ENCODE peak calls at places on chromosomes 2 and 18, in seven cellular contexts. One of them, this sample, is unnamed.

GRCh38 chr2:123380536-123380935 is 644.6 kb upstream of the CNTNAP5 start:
- DNase-seq in right lobe of liver: no peak
- DNase-seq in PC-9: no peak
- DNase-seq in adrenal gland: no peak
- DNase-seq in tibial nerve: no peak
- DNase-seq in small intestine: no peak
- DNase-seq in hepatocyte: no peak
- DNase-seq in this sample: no peak

GRCh38 chr2:37858197-37858711 is 66.8 kb upstream of the RMDN2 start:
- DNase-seq in adrenal gland: no peak
- DNase-seq in small intestine: no peak
- DNase-seq in right lobe of liver: no peak
- DNase-seq in hepatocyte: no peak
- DNase-seq in tibial nerve: no peak
- DNase-seq in PC-9: no peak
- DNase-seq in this sample: peak; percentile 15

GRCh38 chr18:70991577-70991976 is 702.7 kb downstream of the SOCS6 start:
- DNase-seq in adrenal gland: no peak
- DNase-seq in PC-9: no peak
- DNase-seq in tibial nerve: no peak
- DNase-seq in small intestine: no peak
- DNase-seq in hepatocyte: no peak
- DNase-seq in right lobe of liver: no peak
- DNase-seq in this sample: no peak

GRCh38 chr2:181104512-181105121 is 124.2 kb downstream of the UBE2E3 start:
- DNase-seq in adrenal gland: no peak
- DNase-seq in small intestine: peak; percentile 39
- DNase-seq in right lobe of liver: no peak
- DNase-seq in hepatocyte: peak; percentile 65
- DNase-seq in PC-9: peak; percentile 28
- DNase-seq in tibial nerve: no peak
- DNase-seq in this sample: peak; percentile 11

GRCh38 chr2:143575340-143575739 is 446.1 kb downstream of the ARHGAP15 start:
- DNase-seq in tibial nerve: no peak
- DNase-seq in small intestine: peak; percentile 5
- DNase-seq in right lobe of liver: no peak
- DNase-seq in PC-9: no peak
- DNase-seq in adrenal gland: no peak
- DNase-seq in hepatocyte: no peak
- DNase-seq in this sample: no peak

GRCh38 chr2:114056294-114057143 is 166.6 kb downstream of the ACTR3 start:
- DNase-seq in small intestine: no peak
- DNase-seq in right lobe of liver: no peak
- DNase-seq in adrenal gland: no peak
- DNase-seq in hepatocyte: no peak
- DNase-seq in PC-9: no peak
- DNase-seq in tibial nerve: no peak
- DNase-seq in this sample: no peak

GRCh38 chr2:74278694-74279093 is 64.5 kb downstream of the SLC4A5 start:
- DNase-seq in PC-9: no peak
- DNase-seq in small intestine: no peak
- DNase-seq in adrenal gland: no peak
- DNase-seq in hepatocyte: no peak
- DNase-seq in tibial nerve: no peak
- DNase-seq in right lobe of liver: no peak
- DNase-seq in this sample: no peak

GRCh38 chr2:100757621-100758394 is 62.1 kb upstream of the NPAS2 start:
- DNase-seq in right lobe of liver: no peak
- DNase-seq in small intestine: peak; percentile 12
- DNase-seq in adrenal gland: peak; percentile 27
- DNase-seq in tibial nerve: no peak
- DNase-seq in PC-9: no peak
- DNase-seq in hepatocyte: peak; percentile 62
- DNase-seq in this sample: no peak

GRCh38 chr2:20622731-20623130 is 28.2 kb downstream of the HS1BP3 start:
- DNase-seq in small intestine: no peak
- DNase-seq in hepatocyte: no peak
- DNase-seq in PC-9: peak; percentile 30
- DNase-seq in adrenal gland: peak; percentile 97
- DNase-seq in right lobe of liver: peak; percentile 28
- DNase-seq in tibial nerve: no peak
- DNase-seq in this sample: peak; percentile 6

GRCh38 chr2:182589121-182589520 is 126.9 kb upstream of the DNAJC10 start:
- DNase-seq in adrenal gland: no peak
- DNase-seq in PC-9: no peak
- DNase-seq in hepatocyte: no peak
- DNase-seq in tibial nerve: no peak
- DNase-seq in right lobe of liver: no peak
- DNase-seq in small intestine: no peak
- DNase-seq in this sample: no peak

GRCh38 chr2:152301131-152301530 is 33.8 kb upstream of the FMNL2 start:
- DNase-seq in right lobe of liver: no peak
- DNase-seq in hepatocyte: no peak
- DNase-seq in small intestine: no peak
- DNase-seq in PC-9: no peak
- DNase-seq in adrenal gland: no peak
- DNase-seq in tibial nerve: no peak
- DNase-seq in this sample: no peak

GRCh38 chr2:240930096-240930630 is 24.0 kb downstream of the CROCC2 start:
- DNase-seq in hepatocyte: no peak
- DNase-seq in PC-9: no peak
- DNase-seq in right lobe of liver: peak; percentile 42
- DNase-seq in tibial nerve: no peak
- DNase-seq in small intestine: no peak
- DNase-seq in adrenal gland: no peak
- DNase-seq in this sample: peak; percentile 2

GRCh38 chr2:203328735-203329549 is 748 bp downstream of the ABI2 start:
- DNase-seq in hepatocyte: peak; percentile 75
- DNase-seq in adrenal gland: peak; percentile 23
- DNase-seq in tibial nerve: no peak
- DNase-seq in small intestine: peak; percentile 9
- DNase-seq in PC-9: peak; percentile 33
- DNase-seq in right lobe of liver: peak; percentile 56
- DNase-seq in this sample: peak; percentile 30

GRCh38 chr18:58314284-58314683 is 270.3 kb downstream of the NEDD4L start:
- DNase-seq in tibial nerve: peak; percentile 32
- DNase-seq in adrenal gland: peak; percentile 95
- DNase-seq in hepatocyte: peak; percentile 80
- DNase-seq in small intestine: peak; percentile 72
- DNase-seq in PC-9: peak; percentile 31
- DNase-seq in right lobe of liver: peak; percentile 69
- DNase-seq in this sample: peak; percentile 37

GRCh38 chr18:8787764-8788163 is 82.4 kb downstream of the MTCL1 start:
- DNase-seq in small intestine: no peak
- DNase-seq in hepatocyte: no peak
- DNase-seq in right lobe of liver: no peak
- DNase-seq in tibial nerve: no peak
- DNase-seq in adrenal gland: no peak
- DNase-seq in PC-9: no peak
- DNase-seq in this sample: no peak

GRCh38 chr2:150486539-150487484 is 655 bp downstream of the RND3 start:
- DNase-seq in small intestine: peak; percentile 67
- DNase-seq in hepatocyte: peak; percentile 51
- DNase-seq in tibial nerve: peak; percentile 18
- DNase-seq in PC-9: no peak
- DNase-seq in right lobe of liver: no peak
- DNase-seq in adrenal gland: peak; percentile 52
- DNase-seq in this sample: peak; percentile 54

GRCh38 chr2:225764346-225764745 is 364.8 kb downstream of the NYAP2 start:
- DNase-seq in hepatocyte: no peak
- DNase-seq in adrenal gland: no peak
- DNase-seq in right lobe of liver: no peak
- DNase-seq in PC-9: no peak
- DNase-seq in small intestine: no peak
- DNase-seq in tibial nerve: no peak
- DNase-seq in this sample: no peak

GRCh38 chr18:22179631-22180030 is 10.2 kb downstream of the GATA6 start:
- DNase-seq in right lobe of liver: no peak
- DNase-seq in PC-9: no peak
- DNase-seq in hepatocyte: no peak
- DNase-seq in small intestine: no peak
- DNase-seq in adrenal gland: no peak
- DNase-seq in tibial nerve: no peak
- DNase-seq in this sample: no peak

GRCh38 chr2:36618381-36618780 is 20.4 kb upstream of the FEZ2 start:
- DNase-seq in right lobe of liver: no peak
- DNase-seq in hepatocyte: peak; percentile 69
- DNase-seq in adrenal gland: no peak
- DNase-seq in tibial nerve: no peak
- DNase-seq in small intestine: peak; percentile 58
- DNase-seq in PC-9: peak; percentile 38
- DNase-seq in this sample: no peak

DNA sequence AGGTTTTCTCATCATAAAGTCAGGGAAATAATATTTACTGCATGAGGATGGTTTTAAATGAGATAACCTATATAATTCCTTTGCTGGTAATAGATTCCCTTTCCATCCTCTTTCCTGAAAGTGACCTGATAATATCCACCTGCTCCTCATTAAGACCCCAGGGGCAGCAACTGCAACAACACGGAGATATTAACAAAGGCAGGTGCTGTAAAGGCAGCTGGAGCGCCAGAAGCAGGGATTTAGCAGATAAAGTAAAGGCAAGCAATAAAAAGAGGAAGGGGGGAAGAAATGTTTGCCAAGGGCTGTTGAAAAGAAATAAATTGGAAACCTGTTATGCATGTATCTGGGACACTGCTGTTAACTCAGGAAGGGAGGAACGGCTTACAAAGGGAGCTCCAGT is 472.6 kb upstream of the KLHL29 start:
- DNase-seq in right lobe of liver: no peak
- DNase-seq in tibial nerve: no peak
- DNase-seq in hepatocyte: no peak
- DNase-seq in PC-9: no peak
- DNase-seq in adrenal gland: no peak
- DNase-seq in small intestine: no peak
- DNase-seq in this sample: no peak
- H3K36me3 ChIP-seq in right lobe of liver: no peaks in the 10 kb centered on the region
- H3K36me3 ChIP-seq in tibial nerve: no peaks in the 10 kb centered on the region
- H3K36me3 ChIP-seq in hepatocyte: no peaks in the 10 kb centered on the region
- H3K36me3 ChIP-seq in PC-9: no peaks in the 10 kb centered on the region
- H3K36me3 ChIP-seq in adrenal gland: no peaks in the 10 kb centered on the region
- H3K36me3 ChIP-seq in small intestine: no peaks in the 10 kb centered on the region
- H3K36me3 ChIP-seq in this sample: no peaks in the 10 kb centered on the region

GRCh38 chr2:168620554-168620953 is 164.5 kb downstream of the CERS6 start:
- DNase-seq in adrenal gland: no peak
- DNase-seq in tibial nerve: no peak
- DNase-seq in right lobe of liver: no peak
- DNase-seq in small intestine: no peak
- DNase-seq in hepatocyte: no peak
- DNase-seq in PC-9: no peak
- DNase-seq in this sample: no peak

GRCh38 chr2:168626096-168626495 is 170.0 kb downstream of the CERS6 start:
- DNase-seq in right lobe of liver: no peak
- DNase-seq in adrenal gland: no peak
- DNase-seq in small intestine: no peak
- DNase-seq in tibial nerve: no peak
- DNase-seq in hepatocyte: no peak
- DNase-seq in PC-9: no peak
- DNase-seq in this sample: peak; percentile 31

GRCh38 chr2:168626610-168627009 is 170.5 kb downstream of the CERS6 start:
- DNase-seq in right lobe of liver: no peak
- DNase-seq in hepatocyte: no peak
- DNase-seq in PC-9: no peak
- DNase-seq in tibial nerve: no peak
- DNase-seq in small intestine: no peak
- DNase-seq in adrenal gland: no peak
- DNase-seq in this sample: no peak

GRCh38 chr2:168622559-168622958 is 166.5 kb downstream of the CERS6 start:
- DNase-seq in PC-9: no peak
- DNase-seq in tibial nerve: no peak
- DNase-seq in hepatocyte: no peak
- DNase-seq in small intestine: peak; percentile 46
- DNase-seq in right lobe of liver: no peak
- DNase-seq in adrenal gland: no peak
- DNase-seq in this sample: no peak

DNA sequence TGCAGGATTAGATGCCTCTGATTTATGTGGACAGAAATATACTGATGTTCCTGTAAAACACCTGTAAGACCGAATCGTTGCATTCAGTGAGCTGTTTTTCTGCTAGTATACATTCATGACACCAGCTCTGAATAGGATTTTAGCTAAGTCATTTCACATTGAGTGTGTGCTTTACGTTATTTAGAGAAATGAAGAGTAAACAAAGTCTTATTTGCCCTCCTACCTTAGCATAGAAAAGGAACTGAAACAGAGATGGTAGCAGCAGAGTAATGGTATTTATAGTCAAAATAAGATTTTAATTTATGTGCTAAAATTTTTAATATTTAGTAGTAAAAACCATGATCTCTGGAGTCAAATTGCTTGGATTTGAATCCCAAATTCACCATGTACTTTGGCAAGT is 168.0 kb downstream of the CERS6 start:
- DNase-seq in small intestine: no peak
- DNase-seq in right lobe of liver: no peak
- DNase-seq in tibial nerve: no peak
- DNase-seq in adrenal gland: no peak
- DNase-seq in hepatocyte: no peak
- DNase-seq in PC-9: no peak
- DNase-seq in this sample: no peak
- H3K27ac ChIP-seq in small intestine: no peak overlapping the region
- H3K27ac ChIP-seq in right lobe of liver: no peak overlapping the region
- H3K27ac ChIP-seq in tibial nerve: no peak overlapping the region
- H3K27ac ChIP-seq in adrenal gland: no peak overlapping the region
- H3K27ac ChIP-seq in hepatocyte: no peak overlapping the region
- H3K27ac ChIP-seq in PC-9: no peak overlapping the region
- H3K27ac ChIP-seq in this sample: no peak overlapping the region

GRCh38 chr2:215425021-215425782 is 10.7 kb downstream of the FN1 start:
- DNase-seq in right lobe of liver: no peak
- DNase-seq in adrenal gland: no peak
- DNase-seq in tibial nerve: no peak
- DNase-seq in small intestine: no peak
- DNase-seq in PC-9: no peak
- DNase-seq in hepatocyte: no peak
- DNase-seq in this sample: no peak
- H3K36me3 ChIP-seq in right lobe of liver: peaks cover 3% of the 10 kb centered on the region
- H3K36me3 ChIP-seq in adrenal gland: no peaks in the 10 kb centered on the region
- H3K36me3 ChIP-seq in tibial nerve: peaks cover 86% of the 10 kb centered on the region
- H3K36me3 ChIP-seq in small intestine: no peaks in the 10 kb centered on the region
- H3K36me3 ChIP-seq in PC-9: no peaks in the 10 kb centered on the region
- H3K36me3 ChIP-seq in hepatocyte: no peaks in the 10 kb centered on the region
- H3K36me3 ChIP-seq in this sample: peaks cover 7% of the 10 kb centered on the region

GRCh38 chr2:157438907-157439791 is 4.7 kb downstream of the CYTIP start:
- DNase-seq in small intestine: peak; percentile 88
- DNase-seq in PC-9: no peak
- DNase-seq in tibial nerve: no peak
- DNase-seq in hepatocyte: no peak
- DNase-seq in adrenal gland: no peak
- DNase-seq in right lobe of liver: no peak
- DNase-seq in this sample: no peak

GRCh38 chr2:157441072-157441454 is 2.8 kb downstream of the CYTIP start:
- DNase-seq in right lobe of liver: no peak
- DNase-seq in hepatocyte: no peak
- DNase-seq in tibial nerve: no peak
- DNase-seq in small intestine: peak; percentile 46
- DNase-seq in PC-9: no peak
- DNase-seq in adrenal gland: no peak
- DNase-seq in this sample: peak; percentile 32

GRCh38 chr2:157442136-157442535 is 1.8 kb downstream of the CYTIP start:
- DNase-seq in PC-9: no peak
- DNase-seq in right lobe of liver: no peak
- DNase-seq in small intestine: no peak
- DNase-seq in tibial nerve: no peak
- DNase-seq in hepatocyte: no peak
- DNase-seq in adrenal gland: no peak
- DNase-seq in this sample: no peak

GRCh38 chr2:157440404-157441071 is 3.4 kb downstream of the CYTIP start:
- DNase-seq in right lobe of liver: no peak
- DNase-seq in tibial nerve: no peak
- DNase-seq in small intestine: peak; percentile 56
- DNase-seq in adrenal gland: no peak
- DNase-seq in hepatocyte: no peak
- DNase-seq in PC-9: no peak
- DNase-seq in this sample: peak; percentile 37

GRCh38 chr2:157439792-157440186 is 4.1 kb downstream of the CYTIP start:
- DNase-seq in PC-9: no peak
- DNase-seq in right lobe of liver: no peak
- DNase-seq in small intestine: peak; percentile 88
- DNase-seq in hepatocyte: no peak
- DNase-seq in tibial nerve: no peak
- DNase-seq in adrenal gland: no peak
- DNase-seq in this sample: peak; percentile 35
- H3K27ac ChIP-seq in PC-9: no peak overlapping the region
- H3K27ac ChIP-seq in right lobe of liver: no peak overlapping the region
- H3K27ac ChIP-seq in small intestine: peak overlapping the region; percentile 89
- H3K27ac ChIP-seq in hepatocyte: no peak overlapping the region
- H3K27ac ChIP-seq in tibial nerve: no peak overlapping the region
- H3K27ac ChIP-seq in adrenal gland: no peak overlapping the region
- H3K27ac ChIP-seq in this sample: peak overlapping the region; percentile 78